ENCODE peak calls at places on chromosomes 16 and 17, in six cellular contexts. G, W, J, P, V and H are unnamed samples.
A peak's percentile ranks its signal among the peaks of the same experiment; 100 is the strongest.

GRCh38 chr17:17880577-17881196 is 43.9 kb upstream of the SREBF1 start:
- DNase-seq in W (no peak), V (no peak), J (no peak), G (no peak), P (no peak), H (no peak)

GRCh38 chr17:64492481-64493109 is 4.3 kb downstream of the POLG2 start:
- DNase-seq in P (no peak), V (no peak), G (no peak), J (no peak), W (peak; percentile 36), H (no peak)

GRCh38 chr17:76272541-76273434 is 7.6 kb downstream of the UBALD2 start:
- DNase-seq in W (no peak), P (no peak), V (no peak), J (no peak), G (no peak), H (no peak)

GRCh38 chr17:20202141-20202574 is 193.0 kb downstream of the SPECC1 start:
- DNase-seq in W (no peak), V (no peak), P (no peak), G (no peak), J (peak; percentile 19), H (no peak)

GRCh38 chr17:39271546-39271945 is 45.8 kb upstream of the STAC2 start:
- DNase-seq in P (no peak), J (no peak), G (no peak), V (no peak), W (no peak), H (no peak)

GRCh38 chr16:87465306-87465705 is 27.5 kb downstream of the ZCCHC14 start:
- DNase-seq in G (peak; percentile 84), W (peak; percentile 39), J (no peak), P (no peak), V (peak; percentile 89), H (peak; percentile 79)

GRCh38 chr16:15856901-15857778 is at the start of gene MYH11:
- DNase-seq in J (peak; percentile 71), G (peak; percentile 31), W (peak; percentile 46), P (no peak), V (no peak), H (no peak)

GRCh38 chr16:67951485-67951884 is 7.6 kb upstream of the LCAT start:
- DNase-seq in V (no peak), G (no peak), W (no peak), P (no peak), J (no peak), H (no peak)

GRCh38 chr16:7333326-7333725 is 681 bp downstream of the RBFOX1 start:
- DNase-seq in V (no peak), J (no peak), G (no peak), W (no peak), P (no peak), H (no peak)

GRCh38 chr17:82397449-82398335 is 20.5 kb upstream of the HEXD start:
- DNase-seq in V (no peak), J (no peak), G (no peak), W (no peak), P (no peak), H (no peak)

GRCh38 chr17:82281502-82282238 is 8.2 kb upstream of the CSNK1D start:
- DNase-seq in J (no peak), P (peak; percentile 66), W (no peak), G (peak; percentile 92), V (peak; percentile 47), H (no peak)

GRCh38 chr17:51676691-51677487 is 416.5 kb downstream of the UTP18 start:
- DNase-seq in J (no peak), V (no peak), P (no peak), W (no peak), G (no peak), H (no peak)

GRCh38 chr16:88957887-88958577 is 19.0 kb downstream of the CBFA2T3 start:
- DNase-seq in V (no peak), G (no peak), J (no peak), W (no peak), P (no peak), H (no peak)

GRCh38 chr16:72203401-72203800 is 31.4 kb upstream of the PMFBP1 start:
- DNase-seq in P (no peak), V (peak; percentile 29), G (peak; percentile 37), W (no peak), J (no peak), H (no peak)

GRCh38 chr17:40582328-40582901 is 17.1 kb upstream of the CCR7 start:
- DNase-seq in G (peak; percentile 81), J (no peak), P (no peak), W (no peak), V (no peak), H (no peak)

GRCh38 chr17:41818024-41818423 is 5.2 kb downstream of the FKBP10 start:
- DNase-seq in G (no peak), V (no peak), J (no peak), W (no peak), P (no peak), H (no peak)

GRCh38 chr16:57284206-57284951 is at the start of gene PLLP:
- DNase-seq in P (no peak), W (peak; percentile 95), J (peak; percentile 69), G (peak; percentile 57), V (peak; percentile 17), H (peak; percentile 80)

GRCh38 chr17:1227917-1228751 is 42.1 kb upstream of the BHLHA9 start:
- DNase-seq in J (peak; percentile 52), W (no peak), V (no peak), P (no peak), G (no peak), H (peak; percentile 35)

GRCh38 chr17:46994993-46995392 is 15.9 kb upstream of the RPRML start:
- DNase-seq in J (peak; percentile 54), W (no peak), V (no peak), P (no peak), G (no peak), H (no peak)

GRCh38 chr17:41456206-41456605 is 11.0 kb downstream of the KRT32 start:
- DNase-seq in W (no peak), J (peak; percentile 32), V (no peak), G (no peak), P (no peak), H (no peak)

GRCh38 chr17:55421179-55421934 is at the start of gene MMD:
- DNase-seq in J (no peak), V (no peak), W (peak; percentile 49), G (peak; percentile 63), P (no peak), H (peak; percentile 69)

GRCh38 chr16:53257001-53257400 is 177.3 kb upstream of the RBL2 start:
- DNase-seq in P (no peak), V (peak; percentile 77), G (peak; percentile 9), J (no peak), W (no peak), H (no peak)

GRCh38 chr16:81600275-81600674 is 155.7 kb downstream of the CMIP start:
- DNase-seq in J (peak; percentile 35), V (peak; percentile 88), W (no peak), P (no peak), G (peak; percentile 61), H (peak; percentile 47)

GRCh38 chr16:31271621-31272190 is 11.9 kb downstream of the ITGAM start:
- DNase-seq in J (no peak), V (no peak), P (no peak), G (no peak), W (no peak), H (no peak)

GRCh38 chr16:70777496-70777895 is 23.5 kb downstream of the VAC14 start:
- DNase-seq in P (no peak), J (no peak), G (no peak), V (no peak), W (no peak), H (no peak)

GRCh38 chr17:14301761-14302401 is 1.0 kb downstream of the HS3ST3B1 start:
- DNase-seq in G (peak; percentile 58), J (peak; percentile 48), V (peak; percentile 55), W (peak; percentile 15), P (no peak), H (peak; percentile 47)

GRCh38 chr17:14302421-14303099 is 1.7 kb downstream of the HS3ST3B1 start:
- DNase-seq in G (peak; percentile 81), V (peak; percentile 77), P (peak; percentile 41), W (peak; percentile 65), J (peak; percentile 95), H (peak; percentile 95)

GRCh38 chr17:14304876-14305636 is 4.2 kb downstream of the HS3ST3B1 start:
- DNase-seq in J (peak; percentile 55), G (no peak), V (peak; percentile 44), P (no peak), W (no peak), H (no peak)

GRCh38 chr17:14304222-14304844 is 3.5 kb downstream of the HS3ST3B1 start:
- DNase-seq in V (no peak), J (no peak), G (no peak), P (no peak), W (no peak), H (no peak)

DNA sequence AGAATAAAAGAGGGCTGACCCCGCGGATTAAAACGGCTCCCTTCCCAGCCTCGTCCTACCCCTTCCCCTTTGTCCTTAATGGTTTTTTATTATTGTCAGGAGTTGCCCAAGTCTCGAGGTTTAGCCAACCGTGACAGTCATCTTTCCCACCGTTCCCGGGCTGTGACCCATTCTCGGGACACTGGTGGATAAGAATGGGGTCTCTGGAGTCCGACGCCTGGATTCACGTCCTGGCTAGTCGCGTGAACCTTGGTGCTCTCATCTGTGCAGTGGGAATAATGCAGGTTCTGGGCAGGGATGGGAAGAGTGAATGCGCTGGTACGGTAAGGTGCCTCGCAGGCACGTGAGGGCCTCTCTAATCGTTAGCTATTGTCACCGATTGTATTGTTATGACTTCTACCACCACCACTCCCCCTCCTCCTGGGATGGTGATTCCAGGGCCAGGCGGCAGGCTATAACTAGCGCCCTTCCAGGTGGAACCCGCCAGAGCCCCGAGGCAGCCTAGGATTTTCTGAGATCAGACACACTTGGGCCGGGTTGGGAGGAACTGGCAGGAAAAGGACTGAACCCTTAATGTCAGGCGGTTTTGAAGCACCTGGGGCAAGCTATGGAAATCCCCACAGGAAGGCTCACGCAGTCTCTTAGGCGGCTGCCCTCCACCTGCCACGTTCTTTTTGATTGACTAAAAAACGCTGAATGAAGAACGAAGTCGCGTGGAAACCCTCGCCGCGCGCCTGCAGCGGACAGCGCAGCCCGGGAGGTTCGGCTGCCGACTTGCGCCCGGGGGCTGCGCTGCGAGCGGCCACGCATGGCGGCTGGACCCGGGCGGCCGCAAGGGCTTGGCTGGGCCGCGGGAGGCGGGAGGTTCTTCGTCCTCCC is 2.7 kb downstream of the HS3ST3B1 start:
- DNase-seq in W (no peak), P (no peak), V (no peak), J (peak; percentile 62), G (no peak), H (no peak)
- TF ChIP-seq EZH2 in W (no peak), P (no peak), V (no peak), J (peak; percentile 45), G (no peak), H (peak; percentile 74)

GRCh38 chr17:28524476-28525415 is 18.6 kb downstream of the FOXN1 start:
- DNase-seq in J (no peak), W (no peak), V (peak; percentile 74), G (peak; percentile 70), P (no peak), H (peak; percentile 88)
- H3K4me2 ChIP-seq in J (no peak overlapping the region), W (no peak overlapping the region), V (no peak overlapping the region), G (no peak overlapping the region), P (no peak overlapping the region), H (peak overlapping the region; percentile 56)

GRCh38 chr17:43626066-43626465 is 35.7 kb downstream of the MEOX1 start:
- DNase-seq in V (no peak), W (no peak), P (no peak), G (no peak), J (no peak), H (no peak)
- H4K20me1 ChIP-seq in V (no peaks in the 10 kb centered on the region), W (no peaks in the 10 kb centered on the region), P (no peaks in the 10 kb centered on the region), G (no peaks in the 10 kb centered on the region), J (no peaks in the 10 kb centered on the region), H (no peaks in the 10 kb centered on the region)

DNA sequence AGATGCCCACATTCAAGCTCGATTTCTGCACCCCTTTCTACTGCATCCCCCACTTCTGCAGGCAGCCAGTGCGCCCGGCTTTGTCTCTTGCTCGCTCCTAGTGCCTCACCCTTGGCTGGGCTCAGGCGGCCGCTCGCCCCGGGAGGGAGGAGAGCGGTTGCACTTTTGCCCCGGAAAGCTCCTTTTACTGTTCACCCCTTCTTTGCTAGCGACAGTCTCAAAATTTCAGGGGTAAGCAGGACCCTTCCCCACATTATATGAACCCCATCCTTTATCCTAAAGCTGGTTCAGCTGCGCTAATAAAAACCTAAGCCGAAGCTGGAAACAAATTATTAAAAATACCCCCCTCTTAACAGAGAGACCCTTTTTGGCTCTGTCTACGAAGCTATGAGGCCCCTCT is 987 bp downstream of the HOXB5 start:
- DNase-seq in V (peak; percentile 35), P (no peak), G (no peak), W (no peak), J (no peak), H (no peak)
- TF ChIP-seq EZH2 in V (no peak), P (no peak), G (no peak), W (no peak), J (peak; percentile 90), H (peak; percentile 34)